ENCODE peak calls at places on chromosomes 12 and 14, in nine cellular contexts. C, J, I, B, Y, H, E, Q and L are unnamed samples.

GRCh38 chr12:43805149-43805856 is 814 bp downstream of the TWF1 start:
- DNase-seq in C (peak), J (peak), I (no peak), B (peak), Y (no peak), H (no peak), E (no peak), Q (no peak), L (no peak)

GRCh38 chr14:54209501-54210231 is 187.1 kb upstream of the CDKN3 start:
- DNase-seq in C (no peak), J (peak), I (no peak), B (no peak), Y (no peak), H (no peak), E (no peak), Q (no peak), L (no peak)

GRCh38 chr14:77918448-77918847 is 118.5 kb downstream of the ADCK1 start:
- DNase-seq in C (no peak), J (no peak), I (no peak), B (no peak), Y (no peak), H (no peak), E (no peak), Q (no peak), L (no peak)

GRCh38 chr12:98220636-98221035 is 294.8 kb upstream of the TMPO start:
- DNase-seq in C (no peak), J (no peak), I (no peak), B (no peak), Y (no peak), H (no peak), E (no peak), Q (no peak), L (no peak)

GRCh38 chr12:74794522-74794921 is 256.9 kb downstream of the ATXN7L3B start:
- DNase-seq in C (no peak), J (peak), I (no peak), B (no peak), Y (no peak), H (no peak), E (no peak), Q (no peak), L (no peak)

GRCh38 chr14:91241848-91242247 is 2.7 kb downstream of the GPR68 start:
- DNase-seq in C (peak), J (no peak), I (no peak), B (no peak), Y (no peak), H (no peak), E (peak), Q (no peak), L (no peak)

GRCh38 chr14:64683264-64683663 is 21.0 kb upstream of the PLEKHG3 start:
- DNase-seq in C (no peak), J (no peak), I (no peak), B (no peak), Y (no peak), H (no peak), E (no peak), Q (no peak), L (no peak)

GRCh38 chr14:32524609-32525391 is 195.7 kb downstream of the AKAP6 start:
- DNase-seq in C (no peak), J (peak), I (no peak), B (peak), Y (no peak), H (no peak), E (no peak), Q (no peak), L (no peak)

GRCh38 chr12:62683724-62684501 is 217.3 kb downstream of the MON2 start:
- DNase-seq in C (no peak), J (peak), I (peak), B (peak), Y (peak), H (peak), E (no peak), Q (no peak), L (peak)

GRCh38 chr14:52552063-52552988 is at the start of the genes GPR137C and TXNDC16:
- DNase-seq in C (peak), J (peak), I (peak), B (peak), Y (peak), H (peak), E (peak), Q (peak), L (peak)

GRCh38 chr14:73248294-73248868 is 11.1 kb downstream of the PAPLN start:
- DNase-seq in C (no peak), J (no peak), I (peak), B (no peak), Y (no peak), H (peak), E (no peak), Q (no peak), L (no peak)

GRCh38 chr12:113831486-113831885 is 134.6 kb downstream of the RBM19 start:
- DNase-seq in C (no peak), J (no peak), I (no peak), B (no peak), Y (no peak), H (no peak), E (no peak), Q (no peak), L (no peak)

GRCh38 chr14:64580451-64580850 is 30.7 kb downstream of the PPP1R36 start:
- DNase-seq in C (no peak), J (no peak), I (no peak), B (no peak), Y (no peak), H (no peak), E (no peak), Q (no peak), L (no peak)

GRCh38 chr12:10501031-10501430 is 4.7 kb upstream of the EIF2S3B start:
- DNase-seq in C (no peak), J (peak), I (no peak), B (no peak), Y (no peak), H (no peak), E (no peak), Q (no peak), L (no peak)

GRCh38 chr12:60100150-60100549 is 504.3 kb downstream of the SLC16A7 start:
- DNase-seq in C (no peak), J (peak), I (no peak), B (no peak), Y (no peak), H (no peak), E (no peak), Q (no peak), L (no peak)

GRCh38 chr12:47155457-47156166 is 75.9 kb upstream of the AMIGO2 start:
- DNase-seq in C (peak), J (peak), I (no peak), B (no peak), Y (no peak), H (no peak), E (no peak), Q (no peak), L (no peak)

GRCh38 chr12:118065380-118065779 is 4.4 kb upstream of the WSB2 start:
- DNase-seq in C (no peak), J (no peak), I (no peak), B (no peak), Y (no peak), H (no peak), E (no peak), Q (no peak), L (no peak)

GRCh38 chr14:23562822-23563472 is 4.6 kb downstream of the AP1G2 start:
- DNase-seq in C (peak), J (peak), I (no peak), B (peak), Y (no peak), H (no peak), E (peak), Q (no peak), L (no peak)

GRCh38 chr12:22334696-22335290 is at the start of gene ST8SIA1:
- DNase-seq in C (peak), J (peak), I (peak), B (peak), Y (peak), H (peak), E (peak), Q (peak), L (peak)

GRCh38 chr12:31890295-31891285 is 68.6 kb upstream of the RESF1 start:
- DNase-seq in C (peak), J (no peak), I (no peak), B (no peak), Y (no peak), H (no peak), E (peak), Q (no peak), L (peak)

GRCh38 chr12:98645572-98646067 is 530 bp downstream of the APAF1 start:
- DNase-seq in C (peak), J (peak), I (no peak), B (peak), Y (no peak), H (no peak), E (no peak), Q (no peak), L (no peak)

GRCh38 chr12:116958402-116959197 is 47.9 kb downstream of the FBXW8 start:
- DNase-seq in C (peak), J (peak), I (no peak), B (no peak), Y (no peak), H (no peak), E (no peak), Q (no peak), L (no peak)

GRCh38 chr12:90237841-90238240 is 529.2 kb upstream of the ATP2B1 start:
- DNase-seq in C (no peak), J (no peak), I (no peak), B (no peak), Y (no peak), H (no peak), E (no peak), Q (no peak), L (no peak)

GRCh38 chr12:45989857-45990467 is 412 bp downstream of the SCAF11 start:
- DNase-seq in C (peak), J (peak), I (peak), B (peak), Y (peak), H (peak), E (peak), Q (no peak), L (peak)

GRCh38 chr14:105356927-105357326 is 41.4 kb upstream of the TEX22 start:
- DNase-seq in C (no peak), J (no peak), I (no peak), B (no peak), Y (no peak), H (no peak), E (no peak), Q (no peak), L (no peak)

GRCh38 chr14:34299360-34299759 is 162.7 kb downstream of the SPTSSA start:
- DNase-seq in C (no peak), J (no peak), I (no peak), B (no peak), Y (no peak), H (no peak), E (no peak), Q (no peak), L (no peak)

GRCh38 chr14:74142523-74142922 is 57.8 kb downstream of the LIN52 start:
- DNase-seq in C (no peak), J (no peak), I (no peak), B (no peak), Y (no peak), H (no peak), E (no peak), Q (no peak), L (no peak)

GRCh38 chr12:54173066-54173726 is 15.6 kb downstream of the SMUG1 start:
- DNase-seq in C (peak), J (peak), I (peak), B (peak), Y (no peak), H (peak), E (no peak), Q (no peak), L (no peak)

GRCh38 chr14:61471297-61471980 is 150.1 kb downstream of the PRKCH start:
- DNase-seq in C (no peak), J (no peak), I (no peak), B (no peak), Y (no peak), H (no peak), E (no peak), Q (no peak), L (no peak)

GRCh38 chr12:43551271-43551970 is 582 bp downstream of the ADAMTS20 start:
- DNase-seq in C (no peak), J (no peak), I (no peak), B (peak), Y (peak), H (peak), E (no peak), Q (peak), L (no peak)

GRCh38 chr12:63353559-63353958 is 202.6 kb upstream of the AVPR1A start:
- DNase-seq in C (no peak), J (peak), I (no peak), B (no peak), Y (no peak), H (no peak), E (no peak), Q (no peak), L (no peak)

GRCh38 chr12:70070494-70071007 is 172.7 kb upstream of the CNOT2 start:
- DNase-seq in C (no peak), J (peak), I (no peak), B (no peak), Y (no peak), H (no peak), E (no peak), Q (no peak), L (no peak)

GRCh38 chr12:119894916-119895315 is 17.8 kb upstream of the CIT start:
- DNase-seq in C (no peak), J (no peak), I (no peak), B (no peak), Y (no peak), H (no peak), E (no peak), Q (no peak), L (no peak)